ENCODE peak calls at places on chromosomes 4 and X, in seven cellular contexts. K is left lung, W is cardiac muscle cell, X is pancreas, P is ovary, M is dorsolateral prefrontal cortex, D is tibial nerve. S is an unnamed sample.

GRCh38 chrX:107025538-107025937 is 25.5 kb upstream of the MORC4 start:
- DNase-seq in K (no peak), W (peak; percentile 47), X (no peak), P (no peak), M (no peak), D (no peak), S (no peak)

GRCh38 chr4:6472387-6473263 is at the start of gene PPP2R2C:
- DNase-seq in K (no peak), W (no peak), X (no peak), P (no peak), M (peak; percentile 40), D (no peak), S (no peak)

GRCh38 chr4:142984871-142985585 is 138.9 kb upstream of the INPP4B start:
- DNase-seq in K (no peak), W (peak; percentile 32), X (no peak), P (no peak), M (no peak), D (no peak), S (no peak)

GRCh38 chr4:101191302-101192098 is 155.8 kb downstream of the PPP3CA start:
- DNase-seq in K (peak; percentile 61), W (peak; percentile 96), X (peak; percentile 81), P (peak; percentile 82), M (peak; percentile 28), D (peak; percentile 30), S (peak; percentile 89)

GRCh38 chr4:33262809-33263208 is 2542.6 kb downstream of the PCDH7 start:
- DNase-seq in K (no peak), W (no peak), X (no peak), P (no peak), M (no peak), D (no peak), S (no peak)

GRCh38 chrX:3548743-3549441 is 164.6 kb downstream of the PRKX start:
- DNase-seq in K (no peak), W (peak; percentile 86), X (peak; percentile 9), P (no peak), M (no peak), D (no peak), S (no peak)

GRCh38 chr4:53693909-53694308 is 102.6 kb upstream of the LNX1 start:
- DNase-seq in K (no peak), W (no peak), X (no peak), P (no peak), M (no peak), D (no peak), S (no peak)

GRCh38 chr4:22191565-22192301 is 243.2 kb upstream of the KCNIP4 start:
- DNase-seq in K (no peak), W (peak; percentile 34), X (no peak), P (no peak), M (no peak), D (no peak), S (no peak)

GRCh38 chrX:125003746-125004446 is 315.8 kb upstream of the TEX13C start:
- DNase-seq in K (no peak), W (no peak), X (no peak), P (no peak), M (no peak), D (no peak), S (no peak)

GRCh38 chr4:141329174-141329569 is 108.5 kb downstream of the ZNF330 start:
- DNase-seq in K (no peak), W (peak; percentile 54), X (no peak), P (no peak), M (no peak), D (no peak), S (no peak)

GRCh38 chr4:71711044-71711984 is 72.6 kb downstream of the GC start:
- DNase-seq in K (no peak), W (no peak), X (no peak), P (no peak), M (no peak), D (no peak), S (no peak)

GRCh38 chr4:3355266-3355748 is 62.5 kb downstream of the RGS12 start:
- DNase-seq in K (no peak), W (no peak), X (no peak), P (no peak), M (no peak), D (no peak), S (no peak)

GRCh38 chr4:24287096-24287495 is 297.3 kb downstream of the DHX15 start:
- DNase-seq in K (no peak), W (no peak), X (no peak), P (no peak), M (no peak), D (no peak), S (no peak)

GRCh38 chr4:721261-722171 is 15.9 kb downstream of the PCGF3 start:
- DNase-seq in K (no peak), W (peak; percentile 62), X (no peak), P (peak; percentile 82), M (peak; percentile 59), D (no peak), S (peak; percentile 79)

GRCh38 chr4:723706-724105 is 18.1 kb downstream of the PCGF3 start:
- DNase-seq in K (no peak), W (no peak), X (no peak), P (peak; percentile 69), M (no peak), D (no peak), S (peak; percentile 64)

GRCh38 chr4:722181-722725 is 16.6 kb downstream of the PCGF3 start:
- DNase-seq in K (no peak), W (no peak), X (no peak), P (no peak), M (peak; percentile 36), D (no peak), S (peak; percentile 51)

GRCh38 chr4:724131-724530 is 18.5 kb downstream of the PCGF3 start:
- DNase-seq in K (no peak), W (no peak), X (no peak), P (no peak), M (no peak), D (no peak), S (peak; percentile 49)

GRCh38 chr4:722851-723360 is 17.3 kb downstream of the PCGF3 start:
- DNase-seq in K (no peak), W (no peak), X (no peak), P (no peak), M (no peak), D (no peak), S (peak; percentile 34)
- H3K27ac ChIP-seq in K (no peak overlapping the region), W (peak overlapping the region; percentile 30), X (no peak overlapping the region), P (peak overlapping the region; percentile 75), M (no peak overlapping the region), D (no peak overlapping the region), S (no peak overlapping the region)

GRCh38 chr4:176238157-176238608 is 30.8 kb downstream of the ASB5 start:
- DNase-seq in K (no peak), W (peak; percentile 74), X (no peak), P (no peak), M (no peak), D (no peak), S (no peak)
- H3K27ac ChIP-seq in K (no peak overlapping the region), W (peak overlapping the region; percentile 8), X (no peak overlapping the region), P (no peak overlapping the region), M (no peak overlapping the region), D (peak overlapping the region; percentile 37), S (peak overlapping the region; percentile 82)

DNA sequence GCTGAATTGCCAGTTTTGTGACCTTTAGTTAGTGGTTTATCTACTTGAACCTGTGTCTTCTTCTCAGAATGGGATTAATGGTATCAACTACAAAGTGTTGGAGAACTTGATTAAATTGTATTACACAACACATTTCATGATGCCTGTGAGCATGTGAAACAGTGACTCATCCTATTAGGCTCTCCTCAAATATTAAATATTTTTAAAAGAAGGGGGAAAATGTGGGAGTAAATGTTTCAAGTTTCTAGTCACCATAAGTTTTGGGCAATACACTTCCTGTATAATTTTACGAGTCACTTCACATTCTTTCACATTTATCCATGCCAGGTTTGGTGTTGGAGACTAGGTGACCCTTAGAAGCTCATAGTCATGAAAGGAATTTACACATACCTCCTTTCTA is 147.0 kb downstream of the HS3ST1 start:
- DNase-seq in K (no peak), W (peak; percentile 48), X (no peak), P (no peak), M (no peak), D (no peak), S (no peak)
- H3K27ac ChIP-seq in K (no peak overlapping the region), W (no peak overlapping the region), X (no peak overlapping the region), P (no peak overlapping the region), M (no peak overlapping the region), D (no peak overlapping the region), S (no peak overlapping the region)

GRCh38 chrX:19626230-19626629 is 110.9 kb upstream of the MAP3K15 start:
- DNase-seq in K (no peak), W (no peak), X (no peak), P (no peak), M (no peak), D (no peak), S (no peak)

GRCh38 chrX:19627081-19627480 is 111.8 kb upstream of the MAP3K15 start:
- DNase-seq in K (no peak), W (no peak), X (peak; percentile 1), P (no peak), M (peak; percentile 54), D (no peak), S (peak; percentile 40)

GRCh38 chrX:19629541-19629940 is 114.2 kb upstream of the MAP3K15 start:
- DNase-seq in K (no peak), W (no peak), X (no peak), P (no peak), M (no peak), D (no peak), S (no peak)

GRCh38 chrX:19627533-19627932 is 112.2 kb upstream of the MAP3K15 start:
- DNase-seq in K (no peak), W (no peak), X (no peak), P (no peak), M (no peak), D (no peak), S (no peak)

DNA sequence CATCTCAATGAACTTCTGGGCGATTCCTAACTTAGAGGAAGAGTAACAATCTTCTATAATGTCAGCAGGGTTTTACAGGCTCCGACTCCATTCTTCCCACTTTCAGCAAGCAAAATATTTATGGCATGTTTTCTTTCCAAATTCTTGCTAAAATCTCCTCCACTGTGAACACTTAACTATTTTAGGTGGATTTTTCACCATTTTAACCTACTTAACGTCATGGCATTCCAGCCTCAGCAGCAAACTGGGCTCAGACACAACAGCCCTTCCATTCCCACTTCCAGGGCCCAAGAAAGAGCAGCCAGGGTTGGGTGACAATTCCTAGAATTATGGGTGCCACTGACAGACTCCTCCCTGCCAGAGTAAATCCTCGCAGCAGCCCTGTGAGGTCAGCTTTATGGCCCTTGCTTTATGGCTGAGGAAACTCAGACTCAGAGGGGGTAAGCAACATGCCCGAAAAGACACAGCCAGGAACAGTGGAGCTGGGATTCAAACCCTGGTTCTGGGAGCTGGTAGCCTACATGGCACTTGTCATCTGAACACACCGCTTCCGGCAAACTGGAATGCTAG is 112.8 kb upstream of the MAP3K15 start:
- DNase-seq in K (no peak), W (no peak), X (no peak), P (no peak), M (no peak), D (no peak), S (no peak)
- H3K27ac ChIP-seq in K (no peak overlapping the region), W (no peak overlapping the region), X (no peak overlapping the region), P (no peak overlapping the region), M (peak overlapping the region; percentile 72), D (no peak overlapping the region), S (no peak overlapping the region)

GRCh38 chrX:136143714-136144113 is 3.6 kb upstream of the FHL1 start:
- DNase-seq in K (no peak), W (no peak), X (no peak), P (no peak), M (no peak), D (no peak), S (no peak)
- H3K27ac ChIP-seq in K (no peak overlapping the region), W (no peak overlapping the region), X (no peak overlapping the region), P (no peak overlapping the region), M (no peak overlapping the region), D (no peak overlapping the region), S (no peak overlapping the region)